ENCODE peak calls at places on chromosomes 5 and 9, in nine cellular contexts. One of them, this sample, is unnamed.

GRCh38 chr5:99130081-99130480 is 201.3 kb upstream of the CHD1 start:
- DNase-seq in A549: no peak
- DNase-seq in stimulated activated CD8-positive, alpha-beta memory T cell treated with anti-CD3 and anti-CD28 coated beads, Interleukin-2, amount 100 ng/mL, for 1 hour: no peak
- DNase-seq in NCI-H1694: no peak
- DNase-seq in AG04449: no peak
- DNase-seq in Calu3: no peak
- DNase-seq in neuronal stem cell: no peak
- DNase-seq in activated CD4-positive, alpha-beta memory T cell treated with anti-CD3 and anti-CD28 coated beads, Interleukin-2, amount 10 ng/mL, durations not matched to agents 7 days and 5 days: no peak
- DNase-seq in islet precursor cell: no peak
- DNase-seq in this sample: no peak

GRCh38 chr9:125513634-125514413 is 193.2 kb downstream of the MAPKAP1 start:
- DNase-seq in NCI-H1694: no peak
- DNase-seq in neuronal stem cell: no peak
- DNase-seq in Calu3: peak; percentile 42
- DNase-seq in islet precursor cell: peak; percentile 83
- DNase-seq in A549: peak; percentile 72
- DNase-seq in stimulated activated CD8-positive, alpha-beta memory T cell treated with anti-CD3 and anti-CD28 coated beads, Interleukin-2, amount 100 ng/mL, for 1 hour: no peak
- DNase-seq in AG04449: peak; percentile 17
- DNase-seq in activated CD4-positive, alpha-beta memory T cell treated with anti-CD3 and anti-CD28 coated beads, Interleukin-2, amount 10 ng/mL, durations not matched to agents 7 days and 5 days: peak; percentile 40
- DNase-seq in this sample: no peak

GRCh38 chr9:128912270-128912853 is 8.4 kb upstream of the PHYHD1 start:
- DNase-seq in activated CD4-positive, alpha-beta memory T cell treated with anti-CD3 and anti-CD28 coated beads, Interleukin-2, amount 10 ng/mL, durations not matched to agents 7 days and 5 days: no peak
- DNase-seq in A549: peak; percentile 97
- DNase-seq in AG04449: peak; percentile 37
- DNase-seq in islet precursor cell: peak; percentile 83
- DNase-seq in Calu3: peak; percentile 50
- DNase-seq in stimulated activated CD8-positive, alpha-beta memory T cell treated with anti-CD3 and anti-CD28 coated beads, Interleukin-2, amount 100 ng/mL, for 1 hour: no peak
- DNase-seq in neuronal stem cell: no peak
- DNase-seq in NCI-H1694: no peak
- DNase-seq in this sample: peak; percentile 53

GRCh38 chr5:77630246-77631165 is 8.0 kb downstream of the OTP start:
- DNase-seq in activated CD4-positive, alpha-beta memory T cell treated with anti-CD3 and anti-CD28 coated beads, Interleukin-2, amount 10 ng/mL, durations not matched to agents 7 days and 5 days: peak; percentile 66
- DNase-seq in Calu3: peak; percentile 94
- DNase-seq in A549: peak; percentile 85
- DNase-seq in islet precursor cell: peak; percentile 83
- DNase-seq in stimulated activated CD8-positive, alpha-beta memory T cell treated with anti-CD3 and anti-CD28 coated beads, Interleukin-2, amount 100 ng/mL, for 1 hour: no peak
- DNase-seq in neuronal stem cell: no peak
- DNase-seq in NCI-H1694: peak; percentile 37
- DNase-seq in AG04449: no peak
- DNase-seq in this sample: peak; percentile 83

GRCh38 chr9:37215456-37216229 is 95.3 kb downstream of the ZCCHC7 start:
- DNase-seq in stimulated activated CD8-positive, alpha-beta memory T cell treated with anti-CD3 and anti-CD28 coated beads, Interleukin-2, amount 100 ng/mL, for 1 hour: no peak
- DNase-seq in Calu3: no peak
- DNase-seq in islet precursor cell: no peak
- DNase-seq in neuronal stem cell: no peak
- DNase-seq in activated CD4-positive, alpha-beta memory T cell treated with anti-CD3 and anti-CD28 coated beads, Interleukin-2, amount 10 ng/mL, durations not matched to agents 7 days and 5 days: no peak
- DNase-seq in NCI-H1694: no peak
- DNase-seq in A549: no peak
- DNase-seq in AG04449: no peak
- DNase-seq in this sample: no peak

GRCh38 chr5:72656756-72657513 is 149.7 kb upstream of the ZNF366 start:
- DNase-seq in neuronal stem cell: no peak
- DNase-seq in NCI-H1694: no peak
- DNase-seq in A549: no peak
- DNase-seq in Calu3: no peak
- DNase-seq in islet precursor cell: no peak
- DNase-seq in activated CD4-positive, alpha-beta memory T cell treated with anti-CD3 and anti-CD28 coated beads, Interleukin-2, amount 10 ng/mL, durations not matched to agents 7 days and 5 days: no peak
- DNase-seq in stimulated activated CD8-positive, alpha-beta memory T cell treated with anti-CD3 and anti-CD28 coated beads, Interleukin-2, amount 100 ng/mL, for 1 hour: no peak
- DNase-seq in AG04449: no peak
- DNase-seq in this sample: no peak

GRCh38 chr5:39224196-39224754 is 4.9 kb upstream of the FYB1 start:
- DNase-seq in islet precursor cell: peak; percentile 64
- DNase-seq in activated CD4-positive, alpha-beta memory T cell treated with anti-CD3 and anti-CD28 coated beads, Interleukin-2, amount 10 ng/mL, durations not matched to agents 7 days and 5 days: no peak
- DNase-seq in A549: no peak
- DNase-seq in NCI-H1694: no peak
- DNase-seq in AG04449: no peak
- DNase-seq in neuronal stem cell: no peak
- DNase-seq in Calu3: peak; percentile 69
- DNase-seq in stimulated activated CD8-positive, alpha-beta memory T cell treated with anti-CD3 and anti-CD28 coated beads, Interleukin-2, amount 100 ng/mL, for 1 hour: no peak
- DNase-seq in this sample: peak; percentile 15

GRCh38 chr5:133259199-133259997 is 207.6 kb downstream of the HSPA4 start:
- DNase-seq in activated CD4-positive, alpha-beta memory T cell treated with anti-CD3 and anti-CD28 coated beads, Interleukin-2, amount 10 ng/mL, durations not matched to agents 7 days and 5 days: no peak
- DNase-seq in islet precursor cell: no peak
- DNase-seq in A549: no peak
- DNase-seq in Calu3: no peak
- DNase-seq in neuronal stem cell: no peak
- DNase-seq in AG04449: no peak
- DNase-seq in NCI-H1694: no peak
- DNase-seq in stimulated activated CD8-positive, alpha-beta memory T cell treated with anti-CD3 and anti-CD28 coated beads, Interleukin-2, amount 100 ng/mL, for 1 hour: no peak
- DNase-seq in this sample: no peak

GRCh38 chr5:101948615-101949014 is 347.5 kb downstream of the SLCO4C1 start:
- DNase-seq in Calu3: no peak
- DNase-seq in islet precursor cell: no peak
- DNase-seq in stimulated activated CD8-positive, alpha-beta memory T cell treated with anti-CD3 and anti-CD28 coated beads, Interleukin-2, amount 100 ng/mL, for 1 hour: no peak
- DNase-seq in neuronal stem cell: no peak
- DNase-seq in A549: no peak
- DNase-seq in NCI-H1694: no peak
- DNase-seq in activated CD4-positive, alpha-beta memory T cell treated with anti-CD3 and anti-CD28 coated beads, Interleukin-2, amount 10 ng/mL, durations not matched to agents 7 days and 5 days: no peak
- DNase-seq in AG04449: no peak
- DNase-seq in this sample: no peak

GRCh38 chr5:9063615-9064245 is 482.1 kb downstream of the SEMA5A start:
- DNase-seq in neuronal stem cell: no peak
- DNase-seq in activated CD4-positive, alpha-beta memory T cell treated with anti-CD3 and anti-CD28 coated beads, Interleukin-2, amount 10 ng/mL, durations not matched to agents 7 days and 5 days: no peak
- DNase-seq in Calu3: no peak
- DNase-seq in AG04449: no peak
- DNase-seq in A549: no peak
- DNase-seq in NCI-H1694: no peak
- DNase-seq in stimulated activated CD8-positive, alpha-beta memory T cell treated with anti-CD3 and anti-CD28 coated beads, Interleukin-2, amount 100 ng/mL, for 1 hour: no peak
- DNase-seq in islet precursor cell: no peak
- DNase-seq in this sample: no peak

GRCh38 chr5:1014781-1015221 is 6.2 kb downstream of the NKD2 start:
- DNase-seq in activated CD4-positive, alpha-beta memory T cell treated with anti-CD3 and anti-CD28 coated beads, Interleukin-2, amount 10 ng/mL, durations not matched to agents 7 days and 5 days: no peak
- DNase-seq in NCI-H1694: no peak
- DNase-seq in AG04449: no peak
- DNase-seq in Calu3: no peak
- DNase-seq in stimulated activated CD8-positive, alpha-beta memory T cell treated with anti-CD3 and anti-CD28 coated beads, Interleukin-2, amount 100 ng/mL, for 1 hour: no peak
- DNase-seq in neuronal stem cell: no peak
- DNase-seq in islet precursor cell: no peak
- DNase-seq in A549: no peak
- DNase-seq in this sample: no peak

GRCh38 chr9:124281934-124282351 is 24.2 kb downstream of the NEK6 start:
- DNase-seq in NCI-H1694: no peak
- DNase-seq in neuronal stem cell: no peak
- DNase-seq in stimulated activated CD8-positive, alpha-beta memory T cell treated with anti-CD3 and anti-CD28 coated beads, Interleukin-2, amount 100 ng/mL, for 1 hour: no peak
- DNase-seq in activated CD4-positive, alpha-beta memory T cell treated with anti-CD3 and anti-CD28 coated beads, Interleukin-2, amount 10 ng/mL, durations not matched to agents 7 days and 5 days: no peak
- DNase-seq in islet precursor cell: no peak
- DNase-seq in A549: no peak
- DNase-seq in Calu3: peak; percentile 50
- DNase-seq in AG04449: no peak
- DNase-seq in this sample: no peak

GRCh38 chr9:37300620-37301368 is 121.7 kb upstream of the GRHPR start:
- DNase-seq in AG04449: no peak
- DNase-seq in stimulated activated CD8-positive, alpha-beta memory T cell treated with anti-CD3 and anti-CD28 coated beads, Interleukin-2, amount 100 ng/mL, for 1 hour: no peak
- DNase-seq in islet precursor cell: no peak
- DNase-seq in activated CD4-positive, alpha-beta memory T cell treated with anti-CD3 and anti-CD28 coated beads, Interleukin-2, amount 10 ng/mL, durations not matched to agents 7 days and 5 days: no peak
- DNase-seq in NCI-H1694: no peak
- DNase-seq in A549: no peak
- DNase-seq in Calu3: no peak
- DNase-seq in neuronal stem cell: no peak
- DNase-seq in this sample: no peak

GRCh38 chr5:138686668-138687067 is 66.6 kb upstream of the CTNNA1 start:
- DNase-seq in islet precursor cell: peak; percentile 67
- DNase-seq in AG04449: no peak
- DNase-seq in Calu3: no peak
- DNase-seq in activated CD4-positive, alpha-beta memory T cell treated with anti-CD3 and anti-CD28 coated beads, Interleukin-2, amount 10 ng/mL, durations not matched to agents 7 days and 5 days: no peak
- DNase-seq in neuronal stem cell: no peak
- DNase-seq in A549: no peak
- DNase-seq in stimulated activated CD8-positive, alpha-beta memory T cell treated with anti-CD3 and anti-CD28 coated beads, Interleukin-2, amount 100 ng/mL, for 1 hour: no peak
- DNase-seq in NCI-H1694: no peak
- DNase-seq in this sample: no peak

GRCh38 chr5:26833596-26833995 is 204.8 kb downstream of the CDH9 start:
- DNase-seq in A549: no peak
- DNase-seq in activated CD4-positive, alpha-beta memory T cell treated with anti-CD3 and anti-CD28 coated beads, Interleukin-2, amount 10 ng/mL, durations not matched to agents 7 days and 5 days: no peak
- DNase-seq in neuronal stem cell: no peak
- DNase-seq in Calu3: no peak
- DNase-seq in stimulated activated CD8-positive, alpha-beta memory T cell treated with anti-CD3 and anti-CD28 coated beads, Interleukin-2, amount 100 ng/mL, for 1 hour: no peak
- DNase-seq in AG04449: no peak
- DNase-seq in islet precursor cell: no peak
- DNase-seq in NCI-H1694: no peak
- DNase-seq in this sample: no peak

GRCh38 chr5:95009812-95010211 is 275.1 kb downstream of the MCTP1 start:
- DNase-seq in stimulated activated CD8-positive, alpha-beta memory T cell treated with anti-CD3 and anti-CD28 coated beads, Interleukin-2, amount 100 ng/mL, for 1 hour: no peak
- DNase-seq in Calu3: no peak
- DNase-seq in islet precursor cell: no peak
- DNase-seq in AG04449: no peak
- DNase-seq in NCI-H1694: no peak
- DNase-seq in A549: no peak
- DNase-seq in neuronal stem cell: no peak
- DNase-seq in activated CD4-positive, alpha-beta memory T cell treated with anti-CD3 and anti-CD28 coated beads, Interleukin-2, amount 10 ng/mL, durations not matched to agents 7 days and 5 days: no peak
- DNase-seq in this sample: no peak

GRCh38 chr9:93207326-93207814 is 23.4 kb downstream of the WNK2 start:
- DNase-seq in islet precursor cell: no peak
- DNase-seq in activated CD4-positive, alpha-beta memory T cell treated with anti-CD3 and anti-CD28 coated beads, Interleukin-2, amount 10 ng/mL, durations not matched to agents 7 days and 5 days: no peak
- DNase-seq in Calu3: no peak
- DNase-seq in A549: no peak
- DNase-seq in NCI-H1694: peak; percentile 54
- DNase-seq in neuronal stem cell: no peak
- DNase-seq in AG04449: peak; percentile 28
- DNase-seq in stimulated activated CD8-positive, alpha-beta memory T cell treated with anti-CD3 and anti-CD28 coated beads, Interleukin-2, amount 100 ng/mL, for 1 hour: no peak
- DNase-seq in this sample: no peak

GRCh38 chr9:89442981-89443817 is 54.7 kb downstream of the SEMA4D start:
- DNase-seq in NCI-H1694: no peak
- DNase-seq in Calu3: no peak
- DNase-seq in neuronal stem cell: no peak
- DNase-seq in AG04449: no peak
- DNase-seq in stimulated activated CD8-positive, alpha-beta memory T cell treated with anti-CD3 and anti-CD28 coated beads, Interleukin-2, amount 100 ng/mL, for 1 hour: no peak
- DNase-seq in islet precursor cell: no peak
- DNase-seq in A549: no peak
- DNase-seq in activated CD4-positive, alpha-beta memory T cell treated with anti-CD3 and anti-CD28 coated beads, Interleukin-2, amount 10 ng/mL, durations not matched to agents 7 days and 5 days: no peak
- DNase-seq in this sample: no peak

GRCh38 chr5:43555895-43556606 is 826 bp downstream of the PAIP1 start:
- DNase-seq in NCI-H1694: peak; percentile 41
- DNase-seq in A549: peak; percentile 56
- DNase-seq in neuronal stem cell: peak; percentile 41
- DNase-seq in activated CD4-positive, alpha-beta memory T cell treated with anti-CD3 and anti-CD28 coated beads, Interleukin-2, amount 10 ng/mL, durations not matched to agents 7 days and 5 days: peak; percentile 50
- DNase-seq in AG04449: no peak
- DNase-seq in islet precursor cell: peak; percentile 79
- DNase-seq in stimulated activated CD8-positive, alpha-beta memory T cell treated with anti-CD3 and anti-CD28 coated beads, Interleukin-2, amount 100 ng/mL, for 1 hour: peak; percentile 24
- DNase-seq in Calu3: peak; percentile 64
- DNase-seq in this sample: peak; percentile 79

This sample was measured in GM23338.